ENCODE peak calls at places on chromosomes 13 and 19, in nine cellular contexts. One of them, this sample, is unnamed.
A peak's percentile ranks its signal among the peaks of the same experiment; 100 is the strongest.

GRCh38 chr13:79185580-79185979 is 220.5 kb downstream of the RBM26 start:
- DNase-seq in transverse colon: no peak
- DNase-seq in DND-41: no peak
- DNase-seq in left ventricle myocardium inferior: no peak
- DNase-seq in right lobe of liver: no peak
- DNase-seq in aorta: no peak
- DNase-seq in PC-3: no peak
- DNase-seq in CD8-positive, alpha-beta T cell: no peak
- DNase-seq in lower lobe of right lung: no peak
- DNase-seq in this sample: no peak

GRCh38 chr19:45414468-45414867 is 8.0 kb downstream of the POLR1G start:
- DNase-seq in PC-3: no peak
- DNase-seq in CD8-positive, alpha-beta T cell: no peak
- DNase-seq in left ventricle myocardium inferior: no peak
- DNase-seq in aorta: no peak
- DNase-seq in right lobe of liver: no peak
- DNase-seq in lower lobe of right lung: no peak
- DNase-seq in DND-41: no peak
- DNase-seq in transverse colon: no peak
- DNase-seq in this sample: no peak

GRCh38 chr13:68009546-68009945 is 779.4 kb upstream of the PCDH9 start:
- DNase-seq in lower lobe of right lung: no peak
- DNase-seq in left ventricle myocardium inferior: no peak
- DNase-seq in right lobe of liver: no peak
- DNase-seq in DND-41: no peak
- DNase-seq in aorta: no peak
- DNase-seq in transverse colon: no peak
- DNase-seq in PC-3: no peak
- DNase-seq in CD8-positive, alpha-beta T cell: no peak
- DNase-seq in this sample: no peak

GRCh38 chr13:37187110-37187509 is 81.6 kb upstream of the CSNK1A1L start:
- DNase-seq in transverse colon: no peak
- DNase-seq in PC-3: no peak
- DNase-seq in CD8-positive, alpha-beta T cell: no peak
- DNase-seq in left ventricle myocardium inferior: no peak
- DNase-seq in aorta: no peak
- DNase-seq in DND-41: no peak
- DNase-seq in right lobe of liver: no peak
- DNase-seq in lower lobe of right lung: no peak
- DNase-seq in this sample: no peak

GRCh38 chr13:24221007-24221406 is 60.5 kb downstream of the SPATA13 start:
- DNase-seq in aorta: no peak
- DNase-seq in right lobe of liver: no peak
- DNase-seq in PC-3: peak; percentile 46
- DNase-seq in transverse colon: no peak
- DNase-seq in left ventricle myocardium inferior: no peak
- DNase-seq in CD8-positive, alpha-beta T cell: no peak
- DNase-seq in DND-41: no peak
- DNase-seq in lower lobe of right lung: no peak
- DNase-seq in this sample: no peak

GRCh38 chr13:36820222-36820621 is 1.2 kb downstream of the RFXAP start:
- DNase-seq in PC-3: no peak
- DNase-seq in right lobe of liver: no peak
- DNase-seq in lower lobe of right lung: no peak
- DNase-seq in DND-41: no peak
- DNase-seq in aorta: no peak
- DNase-seq in left ventricle myocardium inferior: no peak
- DNase-seq in CD8-positive, alpha-beta T cell: no peak
- DNase-seq in transverse colon: no peak
- DNase-seq in this sample: no peak

GRCh38 chr19:3115916-3116602 is 19.8 kb upstream of the GNA15 start:
- DNase-seq in transverse colon: no peak
- DNase-seq in DND-41: no peak
- DNase-seq in PC-3: no peak
- DNase-seq in CD8-positive, alpha-beta T cell: no peak
- DNase-seq in right lobe of liver: peak; percentile 46
- DNase-seq in lower lobe of right lung: no peak
- DNase-seq in aorta: no peak
- DNase-seq in left ventricle myocardium inferior: no peak
- DNase-seq in this sample: no peak

GRCh38 chr13:37058801-37059135 is 720 bp downstream of the SUPT20H start:
- DNase-seq in left ventricle myocardium inferior: no peak
- DNase-seq in PC-3: no peak
- DNase-seq in CD8-positive, alpha-beta T cell: no peak
- DNase-seq in lower lobe of right lung: no peak
- DNase-seq in aorta: no peak
- DNase-seq in DND-41: peak; percentile 55
- DNase-seq in right lobe of liver: no peak
- DNase-seq in transverse colon: no peak
- DNase-seq in this sample: no peak

DNA sequence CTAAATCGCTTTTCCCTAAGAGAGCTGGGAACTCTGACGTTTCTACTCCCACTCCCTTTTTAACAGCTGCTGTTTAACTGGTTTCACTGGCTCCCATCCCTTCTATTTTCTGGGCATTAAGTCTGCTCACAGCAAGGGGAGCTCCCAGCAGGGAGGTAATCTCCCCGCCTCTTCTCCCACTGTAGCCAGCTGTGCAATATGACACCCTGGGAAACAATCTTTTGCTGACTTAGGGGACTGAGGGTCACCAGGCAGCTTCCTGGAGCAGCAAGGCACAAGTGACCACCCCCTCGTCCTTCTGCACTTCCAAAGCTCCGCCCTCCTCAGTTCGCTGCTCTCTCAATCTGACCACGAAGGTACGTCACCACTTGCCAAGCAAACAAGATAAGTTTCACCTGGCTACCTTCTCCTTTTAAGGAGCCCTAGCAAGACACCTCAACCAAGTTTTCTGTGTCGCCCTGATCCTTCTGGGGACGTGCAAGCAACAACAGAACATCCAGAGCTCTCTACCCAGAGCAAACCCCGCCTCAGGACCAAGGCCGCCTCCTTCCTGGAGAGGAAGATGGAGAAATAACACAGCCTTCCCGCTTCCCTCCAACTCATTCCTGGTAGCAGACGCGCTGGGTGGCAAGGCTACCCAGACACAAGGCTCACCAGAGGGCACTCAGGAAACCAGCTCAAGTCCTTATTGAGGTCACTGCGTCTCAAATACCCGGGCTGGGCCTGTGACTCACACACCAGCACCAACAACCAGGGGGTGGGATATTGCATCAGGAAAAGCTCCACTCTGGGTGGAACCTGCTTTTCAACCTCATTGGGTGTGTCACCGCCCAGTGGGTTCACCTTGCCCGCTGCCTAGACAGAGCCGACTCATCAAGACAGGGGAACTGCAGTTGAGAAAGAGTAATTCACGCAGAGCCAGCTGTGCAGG is 92.4 kb downstream of the STK24 start:
- DNase-seq in transverse colon: peak; percentile 90
- DNase-seq in aorta: peak; percentile 88
- DNase-seq in right lobe of liver: peak; percentile 83
- DNase-seq in left ventricle myocardium inferior: peak; percentile 51
- DNase-seq in PC-3: peak; percentile 97
- DNase-seq in CD8-positive, alpha-beta T cell: peak; percentile 24
- DNase-seq in DND-41: no peak
- DNase-seq in lower lobe of right lung: peak; percentile 90
- DNase-seq in this sample: peak; percentile 59
- H3K4me1 ChIP-seq in transverse colon: peaks cover 93% of the 10 kb centered on the region
- H3K4me1 ChIP-seq in aorta: peaks cover 3% of the 10 kb centered on the region
- H3K4me1 ChIP-seq in right lobe of liver: no peaks in the 10 kb centered on the region
- H3K4me1 ChIP-seq in left ventricle myocardium inferior: peaks cover 95% of the 10 kb centered on the region
- H3K4me1 ChIP-seq in PC-3: peaks cover 37% of the 10 kb centered on the region
- H3K4me1 ChIP-seq in CD8-positive, alpha-beta T cell: peaks cover 24% of the 10 kb centered on the region
- H3K4me1 ChIP-seq in DND-41: no peaks in the 10 kb centered on the region
- H3K4me1 ChIP-seq in lower lobe of right lung: peaks cover 69% of the 10 kb centered on the region
- H3K4me1 ChIP-seq in this sample: peaks cover 94% of the 10 kb centered on the region

DNA sequence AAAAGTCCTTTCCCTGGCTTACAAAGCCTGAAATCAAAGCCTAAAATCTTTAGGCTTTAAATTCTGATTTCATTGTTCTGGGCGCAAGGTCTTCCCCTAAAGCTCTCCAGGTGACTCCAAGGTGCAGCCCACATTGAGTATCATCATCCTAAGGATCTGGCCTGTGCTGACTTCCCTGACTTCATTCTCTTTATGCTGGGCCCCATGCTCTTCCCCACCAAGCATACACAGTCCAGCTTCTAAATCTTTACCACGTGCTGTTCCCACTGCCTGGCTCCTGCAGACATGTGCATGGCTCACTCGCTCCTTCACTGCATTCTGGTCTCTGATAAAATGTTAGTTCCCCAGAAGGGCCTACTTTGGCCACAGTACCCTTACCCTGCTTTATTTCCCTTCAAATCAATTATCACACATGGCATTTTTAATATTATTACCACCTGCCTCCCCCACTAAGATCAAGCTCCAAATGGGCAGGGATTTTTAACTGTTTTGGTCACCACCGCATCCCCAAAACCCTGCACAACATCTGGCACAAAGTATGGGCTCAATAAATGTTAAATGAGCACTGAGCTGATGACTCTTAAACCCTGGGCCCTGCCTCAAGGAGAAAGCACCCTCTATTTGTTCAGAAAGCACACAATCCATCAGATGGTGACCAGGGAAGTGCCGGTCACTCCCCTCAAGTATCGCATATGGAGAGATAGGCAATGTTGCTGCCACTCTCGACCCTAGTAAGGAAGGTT is 3.3 kb downstream of the FBL start:
- DNase-seq in aorta: no peak
- DNase-seq in DND-41: no peak
- DNase-seq in lower lobe of right lung: no peak
- DNase-seq in PC-3: no peak
- DNase-seq in right lobe of liver: no peak
- DNase-seq in transverse colon: no peak
- DNase-seq in left ventricle myocardium inferior: no peak
- DNase-seq in CD8-positive, alpha-beta T cell: no peak
- DNase-seq in this sample: no peak
- H3K4me3 ChIP-seq in aorta: no peak overlapping the region
- H3K4me3 ChIP-seq in DND-41: no peak overlapping the region
- H3K4me3 ChIP-seq in lower lobe of right lung: no peak overlapping the region
- H3K4me3 ChIP-seq in PC-3: no peak overlapping the region
- H3K4me3 ChIP-seq in right lobe of liver: no peak overlapping the region
- H3K4me3 ChIP-seq in transverse colon: no peak overlapping the region
- H3K4me3 ChIP-seq in left ventricle myocardium inferior: no peak overlapping the region
- H3K4me3 ChIP-seq in CD8-positive, alpha-beta T cell: no peak overlapping the region
- H3K4me3 ChIP-seq in this sample: no peak overlapping the region

GRCh38 chr19:38277969-38278680 is 13.8 kb downstream of the SPINT2 start:
- DNase-seq in left ventricle myocardium inferior: peak; percentile 68
- DNase-seq in aorta: peak; percentile 92
- DNase-seq in transverse colon: no peak
- DNase-seq in CD8-positive, alpha-beta T cell: no peak
- DNase-seq in right lobe of liver: no peak
- DNase-seq in lower lobe of right lung: peak; percentile 62
- DNase-seq in DND-41: no peak
- DNase-seq in PC-3: peak; percentile 17
- DNase-seq in this sample: no peak

GRCh38 chr19:38281820-38282566 is 17.6 kb downstream of the SPINT2 start:
- DNase-seq in DND-41: no peak
- DNase-seq in PC-3: no peak
- DNase-seq in CD8-positive, alpha-beta T cell: no peak
- DNase-seq in aorta: no peak
- DNase-seq in left ventricle myocardium inferior: no peak
- DNase-seq in lower lobe of right lung: no peak
- DNase-seq in right lobe of liver: no peak
- DNase-seq in transverse colon: no peak
- DNase-seq in this sample: peak; percentile 18

GRCh38 chr19:38278751-38279150 is 14.4 kb downstream of the SPINT2 start:
- DNase-seq in transverse colon: no peak
- DNase-seq in PC-3: no peak
- DNase-seq in DND-41: no peak
- DNase-seq in CD8-positive, alpha-beta T cell: no peak
- DNase-seq in aorta: no peak
- DNase-seq in left ventricle myocardium inferior: no peak
- DNase-seq in right lobe of liver: no peak
- DNase-seq in lower lobe of right lung: no peak
- DNase-seq in this sample: no peak

GRCh38 chr19:38277549-38277948 is 13.2 kb downstream of the SPINT2 start:
- DNase-seq in aorta: no peak
- DNase-seq in CD8-positive, alpha-beta T cell: no peak
- DNase-seq in DND-41: no peak
- DNase-seq in PC-3: peak; percentile 84
- DNase-seq in transverse colon: no peak
- DNase-seq in left ventricle myocardium inferior: no peak
- DNase-seq in lower lobe of right lung: no peak
- DNase-seq in right lobe of liver: no peak
- DNase-seq in this sample: no peak

DNA sequence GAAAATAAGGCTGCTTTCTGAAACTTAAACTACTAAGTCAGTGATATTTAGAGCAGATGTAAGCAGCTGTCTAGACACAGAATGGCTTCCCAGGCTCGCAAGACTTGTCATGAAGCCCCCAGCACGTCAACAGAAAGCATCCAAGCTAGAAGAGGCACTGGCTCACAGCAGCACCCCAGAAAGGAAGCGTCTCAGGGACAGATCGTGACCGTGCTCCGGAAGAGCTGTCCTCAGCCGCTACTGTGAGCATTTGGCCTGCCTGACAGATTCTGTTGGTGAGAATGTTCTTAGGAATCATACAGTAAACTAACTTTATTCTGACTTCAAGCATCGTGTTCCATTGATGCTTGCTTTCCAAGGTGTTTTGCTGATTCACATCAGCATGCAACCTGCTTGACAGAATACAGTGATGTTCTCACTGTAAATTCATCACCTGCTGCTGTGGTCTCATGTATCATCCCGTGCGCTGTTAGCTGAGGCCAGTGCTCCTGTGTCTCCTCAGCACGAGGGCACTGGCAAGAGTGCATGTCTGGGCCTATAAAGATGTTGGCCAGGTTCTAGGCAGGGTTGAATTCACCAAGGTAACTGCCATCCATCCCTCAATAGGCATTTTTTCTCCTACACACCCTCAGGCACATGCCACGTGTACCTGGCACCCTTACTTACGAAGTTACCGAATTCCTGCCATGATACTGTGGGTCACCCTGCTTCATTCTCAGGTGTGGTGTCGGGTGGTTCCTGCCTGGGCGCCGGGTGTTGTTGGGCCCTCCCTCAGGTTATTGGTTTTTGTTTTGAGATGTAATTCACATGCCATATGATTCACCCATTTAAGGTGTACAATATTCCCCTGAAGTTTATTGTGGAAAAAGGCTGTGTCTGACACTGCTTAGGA is 15.9 kb downstream of the SPINT2 start:
- DNase-seq in CD8-positive, alpha-beta T cell: no peak
- DNase-seq in aorta: no peak
- DNase-seq in right lobe of liver: no peak
- DNase-seq in PC-3: no peak
- DNase-seq in DND-41: no peak
- DNase-seq in lower lobe of right lung: no peak
- DNase-seq in transverse colon: no peak
- DNase-seq in left ventricle myocardium inferior: no peak
- DNase-seq in this sample: no peak
- H3K27ac ChIP-seq in CD8-positive, alpha-beta T cell: no peak overlapping the region
- H3K27ac ChIP-seq in aorta: peak overlapping the region; percentile 83
- H3K27ac ChIP-seq in right lobe of liver: peak overlapping the region; percentile 18
- H3K27ac ChIP-seq in PC-3: no peak overlapping the region
- H3K27ac ChIP-seq in DND-41: no peak overlapping the region
- H3K27ac ChIP-seq in lower lobe of right lung: peak overlapping the region; percentile 38
- H3K27ac ChIP-seq in transverse colon: peak overlapping the region; percentile 76
- H3K27ac ChIP-seq in left ventricle myocardium inferior: peak overlapping the region; percentile 92
- H3K27ac ChIP-seq in this sample: no peak overlapping the region

GRCh38 chr19:39129116-39129515 is 3.5 kb downstream of the PAK4 start:
- DNase-seq in aorta: no peak
- DNase-seq in left ventricle myocardium inferior: no peak
- DNase-seq in right lobe of liver: no peak
- DNase-seq in lower lobe of right lung: no peak
- DNase-seq in DND-41: no peak
- DNase-seq in PC-3: no peak
- DNase-seq in CD8-positive, alpha-beta T cell: no peak
- DNase-seq in transverse colon: no peak
- DNase-seq in this sample: no peak

GRCh38 chr19:39132344-39132969 is 6.9 kb downstream of the PAK4 start:
- DNase-seq in right lobe of liver: no peak
- DNase-seq in left ventricle myocardium inferior: no peak
- DNase-seq in DND-41: no peak
- DNase-seq in transverse colon: no peak
- DNase-seq in CD8-positive, alpha-beta T cell: no peak
- DNase-seq in aorta: no peak
- DNase-seq in lower lobe of right lung: no peak
- DNase-seq in PC-3: no peak
- DNase-seq in this sample: no peak

GRCh38 chr19:39133431-39134270 is 8.1 kb downstream of the PAK4 start:
- DNase-seq in transverse colon: peak; percentile 52
- DNase-seq in PC-3: no peak
- DNase-seq in aorta: no peak
- DNase-seq in lower lobe of right lung: no peak
- DNase-seq in CD8-positive, alpha-beta T cell: no peak
- DNase-seq in DND-41: no peak
- DNase-seq in left ventricle myocardium inferior: no peak
- DNase-seq in right lobe of liver: no peak
- DNase-seq in this sample: no peak

GRCh38 chr19:39130337-39131254 is 5.0 kb downstream of the PAK4 start:
- DNase-seq in CD8-positive, alpha-beta T cell: no peak
- DNase-seq in transverse colon: no peak
- DNase-seq in left ventricle myocardium inferior: no peak
- DNase-seq in PC-3: no peak
- DNase-seq in aorta: no peak
- DNase-seq in DND-41: no peak
- DNase-seq in right lobe of liver: no peak
- DNase-seq in lower lobe of right lung: no peak
- DNase-seq in this sample: no peak

GRCh38 chr19:39131255-39131755 is 5.7 kb downstream of the PAK4 start:
- DNase-seq in right lobe of liver: no peak
- DNase-seq in left ventricle myocardium inferior: peak; percentile 71
- DNase-seq in transverse colon: no peak
- DNase-seq in aorta: no peak
- DNase-seq in DND-41: no peak
- DNase-seq in PC-3: no peak
- DNase-seq in lower lobe of right lung: no peak
- DNase-seq in CD8-positive, alpha-beta T cell: no peak
- DNase-seq in this sample: no peak
- H3K4me1 ChIP-seq in right lobe of liver: no peaks in the 10 kb centered on the region
- H3K4me1 ChIP-seq in left ventricle myocardium inferior: peaks cover 75% of the 10 kb centered on the region
- H3K4me1 ChIP-seq in transverse colon: peaks cover 89% of the 10 kb centered on the region
- H3K4me1 ChIP-seq in aorta: no peaks in the 10 kb centered on the region
- H3K4me1 ChIP-seq in DND-41: peaks cover 21% of the 10 kb centered on the region
- H3K4me1 ChIP-seq in PC-3: peaks cover 7% of the 10 kb centered on the region
- H3K4me1 ChIP-seq in lower lobe of right lung: peaks cover 79% of the 10 kb centered on the region
- H3K4me1 ChIP-seq in CD8-positive, alpha-beta T cell: peaks cover 4% of the 10 kb centered on the region
- H3K4me1 ChIP-seq in this sample: peaks cover 6% of the 10 kb centered on the region